ENCODE peak calls at places on chromosomes 7 and 10, in nine cellular contexts. One of them, this sample, is unnamed.

GRCh38 chr7:129949292-129950133 is 3.2 kb downstream of the UBE2H start:
- DNase-seq in epithelial cell of esophagus: peak; percentile 95
- DNase-seq in psoas muscle: no peak
- DNase-seq in effector memory CD4-positive, alpha-beta T cell: no peak
- DNase-seq in naive thymus-derived CD4-positive, alpha-beta T cell: peak; percentile 26
- DNase-seq in HL-60: no peak
- DNase-seq in testis: peak; percentile 34
- DNase-seq in AG09309: no peak
- DNase-seq in cardiac fibroblast: peak; percentile 87
- DNase-seq in this sample: peak; percentile 21

GRCh38 chr10:48507933-48508830 is 96.7 kb downstream of the ARHGAP22 start:
- DNase-seq in epithelial cell of esophagus: no peak
- DNase-seq in psoas muscle: no peak
- DNase-seq in effector memory CD4-positive, alpha-beta T cell: no peak
- DNase-seq in naive thymus-derived CD4-positive, alpha-beta T cell: no peak
- DNase-seq in HL-60: no peak
- DNase-seq in testis: no peak
- DNase-seq in AG09309: no peak
- DNase-seq in cardiac fibroblast: peak; percentile 29
- DNase-seq in this sample: peak; percentile 55

GRCh38 chr10:44801383-44802327 is 109.5 kb upstream of the TMEM72 start:
- DNase-seq in epithelial cell of esophagus: peak; percentile 77
- DNase-seq in psoas muscle: peak; percentile 82
- DNase-seq in effector memory CD4-positive, alpha-beta T cell: no peak
- DNase-seq in naive thymus-derived CD4-positive, alpha-beta T cell: no peak
- DNase-seq in HL-60: no peak
- DNase-seq in testis: peak; percentile 89
- DNase-seq in AG09309: peak; percentile 75
- DNase-seq in cardiac fibroblast: peak; percentile 98
- DNase-seq in this sample: peak; percentile 91

GRCh38 chr7:40784176-40784575 is 649.4 kb downstream of the SUGCT start:
- DNase-seq in epithelial cell of esophagus: no peak
- DNase-seq in psoas muscle: no peak
- DNase-seq in effector memory CD4-positive, alpha-beta T cell: no peak
- DNase-seq in naive thymus-derived CD4-positive, alpha-beta T cell: no peak
- DNase-seq in HL-60: no peak
- DNase-seq in testis: no peak
- DNase-seq in AG09309: no peak
- DNase-seq in cardiac fibroblast: no peak
- DNase-seq in this sample: no peak

GRCh38 chr10:27607591-27607990 is 103.5 kb downstream of the RAB18 start:
- DNase-seq in epithelial cell of esophagus: peak; percentile 53
- DNase-seq in psoas muscle: no peak
- DNase-seq in effector memory CD4-positive, alpha-beta T cell: no peak
- DNase-seq in naive thymus-derived CD4-positive, alpha-beta T cell: no peak
- DNase-seq in HL-60: no peak
- DNase-seq in testis: no peak
- DNase-seq in AG09309: no peak
- DNase-seq in cardiac fibroblast: no peak
- DNase-seq in this sample: no peak

GRCh38 chr7:46864711-46865110 is 717.2 kb downstream of the TNS3 start:
- DNase-seq in epithelial cell of esophagus: no peak
- DNase-seq in psoas muscle: no peak
- DNase-seq in effector memory CD4-positive, alpha-beta T cell: no peak
- DNase-seq in naive thymus-derived CD4-positive, alpha-beta T cell: no peak
- DNase-seq in HL-60: no peak
- DNase-seq in testis: no peak
- DNase-seq in AG09309: no peak
- DNase-seq in cardiac fibroblast: no peak
- DNase-seq in this sample: no peak

GRCh38 chr10:119341236-119342016 is 134.1 kb downstream of the GRK5 start:
- DNase-seq in epithelial cell of esophagus: peak; percentile 63
- DNase-seq in psoas muscle: peak; percentile 40
- DNase-seq in effector memory CD4-positive, alpha-beta T cell: no peak
- DNase-seq in naive thymus-derived CD4-positive, alpha-beta T cell: no peak
- DNase-seq in HL-60: no peak
- DNase-seq in testis: no peak
- DNase-seq in AG09309: no peak
- DNase-seq in cardiac fibroblast: peak; percentile 79
- DNase-seq in this sample: peak; percentile 57

GRCh38 chr7:96136600-96137239 is 185.2 kb downstream of the SLC25A13 start:
- DNase-seq in epithelial cell of esophagus: peak; percentile 33
- DNase-seq in psoas muscle: no peak
- DNase-seq in effector memory CD4-positive, alpha-beta T cell: no peak
- DNase-seq in naive thymus-derived CD4-positive, alpha-beta T cell: no peak
- DNase-seq in HL-60: no peak
- DNase-seq in testis: no peak
- DNase-seq in AG09309: no peak
- DNase-seq in cardiac fibroblast: no peak
- DNase-seq in this sample: no peak

GRCh38 chr7:118949031-118949430 is 724.5 kb downstream of the ANKRD7 start:
- DNase-seq in epithelial cell of esophagus: peak; percentile 76
- DNase-seq in psoas muscle: no peak
- DNase-seq in effector memory CD4-positive, alpha-beta T cell: no peak
- DNase-seq in naive thymus-derived CD4-positive, alpha-beta T cell: no peak
- DNase-seq in HL-60: no peak
- DNase-seq in testis: no peak
- DNase-seq in AG09309: no peak
- DNase-seq in cardiac fibroblast: no peak
- DNase-seq in this sample: no peak

GRCh38 chr10:58856508-58857240 is 319.8 kb upstream of the PHYHIPL start:
- DNase-seq in epithelial cell of esophagus: peak; percentile 85
- DNase-seq in psoas muscle: peak; percentile 60
- DNase-seq in effector memory CD4-positive, alpha-beta T cell: no peak
- DNase-seq in naive thymus-derived CD4-positive, alpha-beta T cell: no peak
- DNase-seq in HL-60: no peak
- DNase-seq in testis: no peak
- DNase-seq in AG09309: peak; percentile 94
- DNase-seq in cardiac fibroblast: peak; percentile 96
- DNase-seq in this sample: peak; percentile 39

GRCh38 chr10:15222511-15222910 is 54.0 kb upstream of the NMT2 start:
- DNase-seq in epithelial cell of esophagus: no peak
- DNase-seq in psoas muscle: no peak
- DNase-seq in effector memory CD4-positive, alpha-beta T cell: no peak
- DNase-seq in naive thymus-derived CD4-positive, alpha-beta T cell: no peak
- DNase-seq in HL-60: no peak
- DNase-seq in testis: no peak
- DNase-seq in AG09309: no peak
- DNase-seq in cardiac fibroblast: peak; percentile 6
- DNase-seq in this sample: no peak

GRCh38 chr7:120806669-120807068 is 51.3 kb downstream of the TSPAN12 start:
- DNase-seq in epithelial cell of esophagus: peak; percentile 66
- DNase-seq in psoas muscle: no peak
- DNase-seq in effector memory CD4-positive, alpha-beta T cell: no peak
- DNase-seq in naive thymus-derived CD4-positive, alpha-beta T cell: no peak
- DNase-seq in HL-60: no peak
- DNase-seq in testis: no peak
- DNase-seq in AG09309: no peak
- DNase-seq in cardiac fibroblast: no peak
- DNase-seq in this sample: no peak

GRCh38 chr10:108496131-108496530 is 1331.6 kb upstream of the SORCS1 start:
- DNase-seq in epithelial cell of esophagus: no peak
- DNase-seq in psoas muscle: no peak
- DNase-seq in effector memory CD4-positive, alpha-beta T cell: no peak
- DNase-seq in naive thymus-derived CD4-positive, alpha-beta T cell: no peak
- DNase-seq in HL-60: no peak
- DNase-seq in testis: no peak
- DNase-seq in AG09309: no peak
- DNase-seq in cardiac fibroblast: no peak
- DNase-seq in this sample: no peak

GRCh38 chr7:30903146-30903545 is 8.5 kb upstream of the AQP1 start:
- DNase-seq in epithelial cell of esophagus: no peak
- DNase-seq in psoas muscle: no peak
- DNase-seq in effector memory CD4-positive, alpha-beta T cell: no peak
- DNase-seq in naive thymus-derived CD4-positive, alpha-beta T cell: no peak
- DNase-seq in HL-60: no peak
- DNase-seq in testis: no peak
- DNase-seq in AG09309: no peak
- DNase-seq in cardiac fibroblast: no peak
- DNase-seq in this sample: peak; percentile 11

GRCh38 chr7:84647797-84648762 is 453.5 kb upstream of the SEMA3A start:
- DNase-seq in epithelial cell of esophagus: no peak
- DNase-seq in psoas muscle: no peak
- DNase-seq in effector memory CD4-positive, alpha-beta T cell: no peak
- DNase-seq in naive thymus-derived CD4-positive, alpha-beta T cell: no peak
- DNase-seq in HL-60: no peak
- DNase-seq in testis: no peak
- DNase-seq in AG09309: peak; percentile 63
- DNase-seq in cardiac fibroblast: peak; percentile 88
- DNase-seq in this sample: no peak

GRCh38 chr10:99711129-99711719 is 20.7 kb downstream of the COX15 start:
- DNase-seq in epithelial cell of esophagus: peak; percentile 71
- DNase-seq in psoas muscle: no peak
- DNase-seq in effector memory CD4-positive, alpha-beta T cell: no peak
- DNase-seq in naive thymus-derived CD4-positive, alpha-beta T cell: peak; percentile 43
- DNase-seq in HL-60: peak; percentile 67
- DNase-seq in testis: peak; percentile 36
- DNase-seq in AG09309: peak; percentile 64
- DNase-seq in cardiac fibroblast: peak; percentile 80
- DNase-seq in this sample: peak; percentile 23

GRCh38 chr10:105161149-105161548 is 520.1 kb downstream of the SORCS3 start:
- DNase-seq in epithelial cell of esophagus: no peak
- DNase-seq in psoas muscle: no peak
- DNase-seq in effector memory CD4-positive, alpha-beta T cell: no peak
- DNase-seq in naive thymus-derived CD4-positive, alpha-beta T cell: no peak
- DNase-seq in HL-60: no peak
- DNase-seq in testis: no peak
- DNase-seq in AG09309: no peak
- DNase-seq in cardiac fibroblast: no peak
- DNase-seq in this sample: no peak

GRCh38 chr7:26441640-26442277 is 150.1 kb downstream of the SNX10 start:
- DNase-seq in epithelial cell of esophagus: no peak
- DNase-seq in psoas muscle: no peak
- DNase-seq in effector memory CD4-positive, alpha-beta T cell: no peak
- DNase-seq in naive thymus-derived CD4-positive, alpha-beta T cell: no peak
- DNase-seq in HL-60: no peak
- DNase-seq in testis: no peak
- DNase-seq in AG09309: no peak
- DNase-seq in cardiac fibroblast: no peak
- DNase-seq in this sample: no peak

GRCh38 chr10:33655921-33656320 is 321.5 kb upstream of the NRP1 start:
- DNase-seq in epithelial cell of esophagus: no peak
- DNase-seq in psoas muscle: no peak
- DNase-seq in effector memory CD4-positive, alpha-beta T cell: no peak
- DNase-seq in naive thymus-derived CD4-positive, alpha-beta T cell: no peak
- DNase-seq in HL-60: no peak
- DNase-seq in testis: no peak
- DNase-seq in AG09309: no peak
- DNase-seq in cardiac fibroblast: peak; percentile 29
- DNase-seq in this sample: no peak
- H3K4me3 ChIP-seq in epithelial cell of esophagus: no peak overlapping the region
- H3K4me3 ChIP-seq in psoas muscle: no peak overlapping the region
- H3K4me3 ChIP-seq in effector memory CD4-positive, alpha-beta T cell: no peak overlapping the region
- H3K4me3 ChIP-seq in naive thymus-derived CD4-positive, alpha-beta T cell: no peak overlapping the region
- H3K4me3 ChIP-seq in HL-60: no peak overlapping the region
- H3K4me3 ChIP-seq in testis: no peak overlapping the region
- H3K4me3 ChIP-seq in AG09309: no peak overlapping the region
- H3K4me3 ChIP-seq in cardiac fibroblast: no peak overlapping the region
- H3K4me3 ChIP-seq in this sample: no peak overlapping the region

DNA sequence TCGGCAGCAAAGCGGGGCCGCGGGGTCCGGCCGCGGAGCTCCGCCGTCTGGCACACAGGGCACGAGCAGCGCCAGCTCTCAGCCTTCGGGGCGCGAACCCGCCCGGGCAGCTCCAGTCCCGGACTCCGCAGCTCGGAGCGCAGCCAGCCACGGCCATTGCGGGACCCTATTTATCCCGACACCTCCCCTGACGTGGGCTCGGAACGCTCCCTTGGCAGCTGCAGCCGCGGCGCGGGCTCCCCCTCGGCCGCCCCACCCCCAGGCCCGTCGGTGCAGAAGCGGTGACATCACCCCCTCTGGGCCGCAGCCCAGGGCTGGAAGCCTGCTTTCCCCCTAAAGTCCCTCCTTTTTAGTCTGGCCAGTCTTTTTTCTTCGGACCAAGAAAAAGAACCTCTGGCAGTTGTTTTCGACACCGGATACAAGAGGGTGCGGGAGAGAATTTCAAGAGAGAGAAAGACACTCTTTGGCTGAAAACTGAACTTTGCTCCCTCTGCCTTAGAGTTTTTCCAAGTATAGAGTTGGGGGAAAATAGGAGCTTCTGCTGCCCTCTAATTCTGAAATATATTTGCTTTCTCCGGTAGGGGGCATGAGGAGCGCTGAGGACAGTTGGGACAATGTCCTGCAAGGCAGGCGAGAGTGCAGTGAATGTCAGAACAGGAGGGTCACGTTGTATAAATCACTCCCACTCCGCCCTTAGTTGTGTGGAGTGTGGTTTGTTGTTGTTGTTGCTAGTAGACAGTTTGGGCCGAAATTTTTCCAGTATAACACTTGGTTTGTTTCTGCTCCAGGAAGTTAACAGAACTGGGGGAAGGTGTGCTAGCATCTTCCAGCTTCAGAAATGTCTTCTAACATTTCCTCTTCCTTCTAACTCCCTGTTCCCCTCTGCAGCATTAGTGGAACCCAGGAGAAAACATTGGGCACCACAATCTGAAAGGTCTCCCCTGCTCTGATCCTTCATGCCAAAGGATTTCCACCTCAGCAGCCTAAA is at the start of gene SFRP4:
- DNase-seq in epithelial cell of esophagus: peak; percentile 36
- DNase-seq in psoas muscle: peak; percentile 84
- DNase-seq in effector memory CD4-positive, alpha-beta T cell: no peak
- DNase-seq in naive thymus-derived CD4-positive, alpha-beta T cell: no peak
- DNase-seq in HL-60: peak; percentile 66
- DNase-seq in testis: peak; percentile 65
- DNase-seq in AG09309: no peak
- DNase-seq in cardiac fibroblast: peak; percentile 62
- DNase-seq in this sample: peak; percentile 67
- H3K4me3 ChIP-seq in epithelial cell of esophagus: no peak within 1 kb of the TSS
- H3K4me3 ChIP-seq in psoas muscle: peak within 1 kb of the TSS; percentile 64
- H3K4me3 ChIP-seq in effector memory CD4-positive, alpha-beta T cell: no peak within 1 kb of the TSS
- H3K4me3 ChIP-seq in naive thymus-derived CD4-positive, alpha-beta T cell: no peak within 1 kb of the TSS
- H3K4me3 ChIP-seq in HL-60: peak within 1 kb of the TSS; percentile 39
- H3K4me3 ChIP-seq in testis: peak within 1 kb of the TSS; percentile 74
- H3K4me3 ChIP-seq in AG09309: peak within 1 kb of the TSS; percentile 43
- H3K4me3 ChIP-seq in cardiac fibroblast: peak within 1 kb of the TSS; percentile 34
- H3K4me3 ChIP-seq in this sample: peak within 1 kb of the TSS; percentile 41

DNA sequence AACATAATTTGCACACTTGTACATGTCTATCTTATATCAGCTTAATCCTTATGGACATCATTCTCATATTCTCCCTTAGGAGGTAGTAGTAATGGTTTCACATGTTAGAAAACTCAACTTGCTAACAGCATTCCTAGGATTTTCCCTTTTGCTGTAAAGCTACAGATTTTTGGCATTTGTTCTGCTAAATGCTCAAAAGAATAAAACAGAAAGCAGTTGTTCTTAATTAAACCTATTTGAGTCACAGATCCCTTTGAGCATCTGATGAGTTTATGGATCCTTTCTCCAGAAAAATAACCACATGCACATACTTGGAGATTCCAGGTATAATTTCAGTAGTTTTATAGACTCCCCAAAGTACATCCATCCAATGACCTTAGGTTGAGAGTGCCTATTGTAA is 122.9 kb upstream of the BET1 start:
- DNase-seq in epithelial cell of esophagus: no peak
- DNase-seq in psoas muscle: no peak
- DNase-seq in effector memory CD4-positive, alpha-beta T cell: no peak
- DNase-seq in naive thymus-derived CD4-positive, alpha-beta T cell: no peak
- DNase-seq in HL-60: no peak
- DNase-seq in testis: no peak
- DNase-seq in AG09309: peak; percentile 37
- DNase-seq in cardiac fibroblast: peak; percentile 47
- DNase-seq in this sample: no peak
- H3K4me3 ChIP-seq in epithelial cell of esophagus: no peak overlapping the region
- H3K4me3 ChIP-seq in psoas muscle: no peak overlapping the region
- H3K4me3 ChIP-seq in effector memory CD4-positive, alpha-beta T cell: no peak overlapping the region
- H3K4me3 ChIP-seq in naive thymus-derived CD4-positive, alpha-beta T cell: no peak overlapping the region
- H3K4me3 ChIP-seq in HL-60: no peak overlapping the region
- H3K4me3 ChIP-seq in testis: no peak overlapping the region
- H3K4me3 ChIP-seq in AG09309: no peak overlapping the region
- H3K4me3 ChIP-seq in cardiac fibroblast: no peak overlapping the region
- H3K4me3 ChIP-seq in this sample: no peak overlapping the region

GRCh38 chr7:82050134-82050533 is 280.3 kb upstream of the HGF start:
- DNase-seq in epithelial cell of esophagus: peak; percentile 80
- DNase-seq in psoas muscle: no peak
- DNase-seq in effector memory CD4-positive, alpha-beta T cell: no peak
- DNase-seq in naive thymus-derived CD4-positive, alpha-beta T cell: no peak
- DNase-seq in HL-60: no peak
- DNase-seq in testis: no peak
- DNase-seq in AG09309: peak; percentile 77
- DNase-seq in cardiac fibroblast: peak; percentile 90
- DNase-seq in this sample: no peak
- H3K4me3 ChIP-seq in epithelial cell of esophagus: no peak overlapping the region
- H3K4me3 ChIP-seq in psoas muscle: no peak overlapping the region
- H3K4me3 ChIP-seq in effector memory CD4-positive, alpha-beta T cell: no peak overlapping the region
- H3K4me3 ChIP-seq in naive thymus-derived CD4-positive, alpha-beta T cell: no peak overlapping the region
- H3K4me3 ChIP-seq in HL-60: no peak overlapping the region
- H3K4me3 ChIP-seq in testis: no peak overlapping the region
- H3K4me3 ChIP-seq in AG09309: no peak overlapping the region
- H3K4me3 ChIP-seq in cardiac fibroblast: no peak overlapping the region
- H3K4me3 ChIP-seq in this sample: no peak overlapping the region

This sample was measured in heart right ventricle.